ENCODE peak calls at places on chromosomes 5 and 9, in six cellular contexts. S, Y, C, G, M and B are unnamed samples.

GRCh38 chr5:102069974-102070373 is 226.1 kb downstream of the SLCO4C1 start:
- DNase-seq in S (no peak), C (no peak), M (no peak), Y (no peak), G (no peak), B (no peak)

GRCh38 chr9:12847591-12847990 is 72.8 kb downstream of the LURAP1L start:
- DNase-seq in Y (no peak), M (no peak), C (no peak), S (no peak), G (no peak), B (no peak)

GRCh38 chr5:5592541-5592940 is 170.1 kb downstream of the ICE1 start:
- DNase-seq in S (no peak), G (no peak), M (no peak), Y (no peak), C (no peak), B (no peak)

GRCh38 chr5:139654875-139655491 is 6.8 kb downstream of the CXXC5 start:
- DNase-seq in M (no peak), Y (no peak), S (no peak), G (no peak), C (no peak), B (no peak)

GRCh38 chr5:26295541-26295940 is 742.8 kb downstream of the CDH9 start:
- DNase-seq in C (no peak), M (no peak), G (no peak), S (no peak), Y (no peak), B (no peak)

GRCh38 chr5:140219068-140219971 is 44.3 kb downstream of the CYSTM1 start:
- DNase-seq in M (no peak), C (no peak), Y (no peak), S (no peak), G (no peak), B (no peak)

GRCh38 chr5:26470439-26470838 is 567.9 kb downstream of the CDH9 start:
- DNase-seq in Y (no peak), S (no peak), M (no peak), G (no peak), C (no peak), B (no peak)

GRCh38 chr5:83265318-83265717 is 188.0 kb downstream of the XRCC4 start:
- DNase-seq in S (no peak), G (no peak), M (no peak), C (no peak), Y (no peak), B (no peak)

GRCh38 chr9:2157277-2158105 is 142.3 kb downstream of the SMARCA2 start:
- DNase-seq in S (peak; percentile 60), C (peak; percentile 43), Y (peak; percentile 80), G (peak; percentile 54), M (no peak), B (peak; percentile 56)

GRCh38 chr5:168432903-168433302 is 53.4 kb upstream of the RARS1 start:
- DNase-seq in C (no peak), G (no peak), S (no peak), M (no peak), Y (no peak), B (no peak)

GRCh38 chr9:37405764-37406380 is 16.6 kb upstream of the GRHPR start:
- DNase-seq in G (no peak), C (no peak), M (no peak), S (no peak), Y (no peak), B (no peak)

GRCh38 chr5:89816038-89816437 is 593.5 kb downstream of the CETN3 start:
- DNase-seq in C (no peak), M (no peak), S (no peak), Y (no peak), G (no peak), B (no peak)

GRCh38 chr5:13276143-13276542 is 668.3 kb downstream of the DNAH5 start:
- DNase-seq in M (no peak), G (no peak), C (no peak), S (no peak), Y (peak; percentile 83), B (no peak)

GRCh38 chr9:116791314-116791713 is 104.2 kb downstream of the TRIM32 start:
- DNase-seq in Y (no peak), S (no peak), M (no peak), G (no peak), C (no peak), B (no peak)

GRCh38 chr5:127959152-127959764 is 124.3 kb upstream of the SLC12A2 start:
- DNase-seq in G (peak; percentile 72), M (no peak), S (peak; percentile 73), C (peak; percentile 57), Y (peak; percentile 91), B (no peak)

GRCh38 chr9:6444108-6444507 is 31.1 kb downstream of the UHRF2 start:
- DNase-seq in M (no peak), Y (no peak), S (no peak), C (no peak), G (no peak), B (no peak)

GRCh38 chr9:94937214-94937903 is 210.9 kb downstream of the AOPEP start:
- DNase-seq in C (no peak), M (no peak), S (no peak), Y (peak; percentile 94), G (no peak), B (no peak)

GRCh38 chr5:13866792-13867191 is 77.7 kb downstream of the DNAH5 start:
- DNase-seq in M (no peak), G (peak; percentile 47), C (no peak), Y (peak; percentile 25), S (no peak), B (no peak)

GRCh38 chr5:91058575-91058974 is 324.5 kb downstream of the ARRDC3 start:
- DNase-seq in C (no peak), Y (peak; percentile 100), S (no peak), G (no peak), M (no peak), B (no peak)

GRCh38 chr9:135671591-135672041 is 8.5 kb downstream of the LCN9 start:
- DNase-seq in C (no peak), S (peak; percentile 35), M (no peak), Y (no peak), G (no peak), B (no peak)

GRCh38 chr9:121295662-121296191 is 27.8 kb downstream of the GSN start:
- DNase-seq in Y (no peak), C (no peak), S (no peak), M (no peak), G (no peak), B (no peak)

GRCh38 chr5:146877178-146877681 is 1.3 kb downstream of the PPP2R2B start:
- DNase-seq in M (no peak), G (no peak), C (no peak), Y (no peak), S (no peak), B (no peak)

DNA sequence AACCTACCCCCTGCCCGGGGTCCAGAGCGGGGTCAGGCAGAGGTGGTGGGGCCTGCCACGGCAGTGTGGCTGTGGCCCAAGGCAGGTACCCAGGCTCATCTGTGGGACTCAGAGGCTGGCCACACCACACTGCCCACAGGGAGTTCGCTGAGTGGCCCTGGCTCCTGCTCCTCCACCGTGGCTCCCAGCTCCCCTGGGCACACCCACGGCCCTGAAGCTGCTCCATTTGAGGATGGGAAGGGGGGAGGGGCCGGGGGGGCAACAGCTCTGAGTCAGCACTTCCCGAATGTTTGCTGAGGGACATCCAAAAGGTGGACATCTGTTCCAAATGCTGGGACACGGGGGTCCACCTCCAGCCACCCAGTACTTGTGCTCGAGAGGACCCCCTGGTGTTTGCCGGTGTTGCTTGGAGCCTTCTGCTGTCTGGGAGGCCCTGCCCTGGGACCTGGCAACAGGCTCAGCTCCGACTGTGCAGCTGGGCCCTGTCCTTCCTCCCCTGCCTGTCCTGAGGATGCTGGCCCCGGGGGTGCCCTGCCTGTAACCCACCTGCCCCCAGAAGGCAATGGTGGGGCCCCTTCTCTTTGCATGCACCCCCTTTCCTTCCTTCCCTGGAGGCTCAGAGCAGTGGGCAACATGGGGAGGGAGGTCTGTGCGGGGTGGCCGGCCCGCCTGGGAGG is 2.5 kb upstream of the NRARP start:
- DNase-seq in C (no peak), S (peak; percentile 44), M (no peak), G (no peak), Y (no peak), B (peak; percentile 9)
- TF ChIP-seq CTCF in C (no peak), S (no peak), M (no peak), G (no peak), Y (peak; percentile 41), B (no peak)

DNA sequence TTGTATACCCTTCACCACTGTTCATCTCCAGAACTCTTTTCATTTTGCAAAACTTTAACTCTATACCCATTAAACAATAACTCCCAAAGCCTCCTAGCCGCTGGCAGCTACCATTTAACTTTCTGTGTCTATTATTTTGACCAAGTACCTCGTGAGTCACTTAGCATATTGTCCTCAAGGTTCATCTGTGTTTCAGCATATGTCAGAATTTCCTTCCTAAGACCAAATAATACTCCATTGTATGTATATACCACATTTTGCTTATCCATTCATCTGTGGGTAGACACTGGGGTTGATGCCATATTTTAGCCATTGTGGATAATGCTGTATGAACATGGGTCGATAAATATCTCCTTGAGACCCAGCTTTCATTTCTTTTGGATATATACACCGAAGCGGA is 17.4 kb downstream of the ERBIN start:
- DNase-seq in Y (no peak), S (no peak), C (no peak), M (no peak), G (no peak), B (no peak)
- H3K36me3 ChIP-seq in Y (no peaks in the 10 kb centered on the region), S (no peaks in the 10 kb centered on the region), C (no peaks in the 10 kb centered on the region), M (no peaks in the 10 kb centered on the region), G (peaks cover 48% of the 10 kb centered on the region), B (no peaks in the 10 kb centered on the region)

DNA sequence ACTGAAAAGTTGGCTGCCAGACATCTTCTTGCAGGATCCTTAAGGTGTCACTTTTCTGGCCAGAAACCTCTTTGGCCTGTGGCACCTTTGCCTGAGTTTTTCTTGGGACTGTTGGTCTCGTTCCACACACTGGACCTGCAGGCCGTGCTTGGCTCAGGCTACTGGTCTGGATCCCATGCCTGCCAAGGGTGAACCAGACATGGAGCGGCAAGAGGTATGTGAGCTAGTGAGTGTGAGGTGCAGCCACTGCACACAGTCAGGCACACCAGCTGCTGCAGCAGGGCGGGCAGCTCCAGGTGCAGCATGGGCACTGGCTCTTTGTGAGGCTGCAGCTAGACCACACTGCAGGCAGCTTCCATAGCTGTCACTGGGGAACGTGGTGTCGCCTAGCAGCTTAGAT is 47.9 kb downstream of the NDUFAF2 start:
- DNase-seq in M (no peak), G (no peak), C (no peak), S (no peak), Y (no peak), B (no peak)
- TF ChIP-seq CTCF in M (no peak), G (no peak), C (no peak), S (no peak), Y (no peak), B (no peak)

DNA sequence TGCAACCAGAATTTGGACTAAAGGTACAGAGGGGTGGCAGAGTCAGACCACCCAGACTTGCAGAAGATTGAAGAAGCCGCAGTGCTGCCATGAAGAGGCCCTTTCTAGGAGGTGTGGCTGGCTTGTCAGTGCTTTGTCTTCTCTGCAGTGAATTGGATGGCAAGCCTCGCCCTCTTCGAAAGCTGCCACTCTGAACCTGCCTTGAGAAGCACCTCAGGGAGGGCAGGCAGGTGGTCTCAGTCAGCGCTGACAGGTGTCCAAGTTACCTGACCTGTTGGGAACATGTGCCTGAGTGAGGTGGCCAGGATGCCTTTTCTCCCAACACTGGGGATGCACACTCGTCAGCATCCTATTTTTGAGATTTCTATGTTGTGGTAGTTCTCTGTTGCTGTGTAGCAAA is 6.2 kb downstream of the TENT4A start:
- DNase-seq in G (no peak), M (no peak), S (no peak), C (no peak), Y (no peak), B (no peak)
- H3K36me3 ChIP-seq in G (peaks cover 80% of the 10 kb centered on the region), M (no peaks in the 10 kb centered on the region), S (no peaks in the 10 kb centered on the region), C (peaks cover 4% of the 10 kb centered on the region), Y (peaks cover 7% of the 10 kb centered on the region), B (peaks cover 10% of the 10 kb centered on the region)

GRCh38 chr5:148491793-148492184 is 108.0 kb downstream of the FBXO38 start:
- DNase-seq in C (no peak), M (no peak), S (no peak), G (no peak), Y (no peak), B (no peak)
- TF ChIP-seq CTCF in C (no peak), M (no peak), S (no peak), G (no peak), Y (no peak), B (no peak)

GRCh38 chr5:74725331-74725730 is 40.3 kb downstream of the HEXB start:
- DNase-seq in C (no peak), Y (no peak), G (no peak), M (no peak), S (no peak), B (no peak)
- H3K36me3 ChIP-seq in C (peaks cover 14% of the 10 kb centered on the region), Y (peaks cover 5% of the 10 kb centered on the region), G (peaks cover 74% of the 10 kb centered on the region), M (peaks cover 39% of the 10 kb centered on the region), S (no peaks in the 10 kb centered on the region), B (peaks cover 3% of the 10 kb centered on the region)